ENCODE peak calls at places on chromosomes 13 and 19, in seven cellular contexts. One of them, this sample, is unnamed.

GRCh38 chr13:46132109-46132508 is 27.3 kb upstream of the CPB2 start:
- DNase-seq in B cell: no peak
- DNase-seq in sciatic nerve: no peak
- DNase-seq in CD4-positive, alpha-beta memory T cell: no peak
- DNase-seq in psoas muscle: no peak
- DNase-seq in hepatocyte: no peak
- DNase-seq in ACHN: no peak
- DNase-seq in this sample: no peak

GRCh38 chr13:30743319-30744055 is 8.1 kb downstream of the ALOX5AP start:
- DNase-seq in B cell: no peak
- DNase-seq in sciatic nerve: no peak
- DNase-seq in CD4-positive, alpha-beta memory T cell: no peak
- DNase-seq in psoas muscle: no peak
- DNase-seq in hepatocyte: peak; percentile 88
- DNase-seq in ACHN: peak; percentile 91
- DNase-seq in this sample: no peak

GRCh38 chr19:23771761-23772667 is 13.3 kb upstream of the ZNF681 start:
- DNase-seq in B cell: no peak
- DNase-seq in sciatic nerve: no peak
- DNase-seq in CD4-positive, alpha-beta memory T cell: no peak
- DNase-seq in psoas muscle: no peak
- DNase-seq in hepatocyte: no peak
- DNase-seq in ACHN: no peak
- DNase-seq in this sample: no peak

GRCh38 chr13:43786766-43787517 is at the start of gene ENOX1:
- DNase-seq in B cell: no peak
- DNase-seq in sciatic nerve: peak; percentile 68
- DNase-seq in CD4-positive, alpha-beta memory T cell: peak; percentile 16
- DNase-seq in psoas muscle: peak; percentile 62
- DNase-seq in hepatocyte: peak; percentile 89
- DNase-seq in ACHN: peak; percentile 30
- DNase-seq in this sample: peak; percentile 71

GRCh38 chr13:18943273-18943672 is 238.4 kb downstream of the TUBA3C start:
- DNase-seq in B cell: no peak
- DNase-seq in sciatic nerve: no peak
- DNase-seq in CD4-positive, alpha-beta memory T cell: no peak
- DNase-seq in psoas muscle: no peak
- DNase-seq in hepatocyte: no peak
- DNase-seq in ACHN: no peak
- DNase-seq in this sample: no peak

GRCh38 chr13:65943711-65944110 is 1286.4 kb downstream of the PCDH9 start:
- DNase-seq in B cell: no peak
- DNase-seq in sciatic nerve: no peak
- DNase-seq in CD4-positive, alpha-beta memory T cell: no peak
- DNase-seq in psoas muscle: no peak
- DNase-seq in hepatocyte: no peak
- DNase-seq in ACHN: no peak
- DNase-seq in this sample: no peak

GRCh38 chr13:47457631-47458030 is 543.4 kb downstream of the SUCLA2 start:
- DNase-seq in B cell: no peak
- DNase-seq in sciatic nerve: no peak
- DNase-seq in CD4-positive, alpha-beta memory T cell: no peak
- DNase-seq in psoas muscle: no peak
- DNase-seq in hepatocyte: no peak
- DNase-seq in ACHN: no peak
- DNase-seq in this sample: no peak

GRCh38 chr19:31339405-31339804 is 9.8 kb downstream of the TSHZ3 start:
- DNase-seq in B cell: no peak
- DNase-seq in sciatic nerve: no peak
- DNase-seq in CD4-positive, alpha-beta memory T cell: no peak
- DNase-seq in psoas muscle: no peak
- DNase-seq in hepatocyte: no peak
- DNase-seq in ACHN: no peak
- DNase-seq in this sample: no peak

GRCh38 chr13:100274942-100275506 is 186.1 kb downstream of the PCCA start:
- DNase-seq in B cell: no peak
- DNase-seq in sciatic nerve: no peak
- DNase-seq in CD4-positive, alpha-beta memory T cell: no peak
- DNase-seq in psoas muscle: no peak
- DNase-seq in hepatocyte: no peak
- DNase-seq in ACHN: no peak
- DNase-seq in this sample: no peak

GRCh38 chr13:44267966-44268365 is 105.7 kb upstream of the SERP2 start:
- DNase-seq in B cell: no peak
- DNase-seq in sciatic nerve: no peak
- DNase-seq in CD4-positive, alpha-beta memory T cell: no peak
- DNase-seq in psoas muscle: no peak
- DNase-seq in hepatocyte: no peak
- DNase-seq in ACHN: peak; percentile 15
- DNase-seq in this sample: no peak

GRCh38 chr19:21269813-21270212 is 59.4 kb downstream of the ZNF708 start:
- DNase-seq in B cell: no peak
- DNase-seq in sciatic nerve: no peak
- DNase-seq in CD4-positive, alpha-beta memory T cell: no peak
- DNase-seq in psoas muscle: no peak
- DNase-seq in hepatocyte: no peak
- DNase-seq in ACHN: no peak
- DNase-seq in this sample: no peak

GRCh38 chr19:39223703-39224279 is 19.7 kb upstream of the SYCN start:
- DNase-seq in B cell: no peak
- DNase-seq in sciatic nerve: no peak
- DNase-seq in CD4-positive, alpha-beta memory T cell: no peak
- DNase-seq in psoas muscle: no peak
- DNase-seq in hepatocyte: peak; percentile 65
- DNase-seq in ACHN: peak; percentile 19
- DNase-seq in this sample: peak; percentile 46

GRCh38 chr13:54210397-54211050 is 1181.9 kb downstream of the OLFM4 start:
- DNase-seq in B cell: no peak
- DNase-seq in sciatic nerve: no peak
- DNase-seq in CD4-positive, alpha-beta memory T cell: no peak
- DNase-seq in psoas muscle: no peak
- DNase-seq in hepatocyte: peak; percentile 8
- DNase-seq in ACHN: no peak
- DNase-seq in this sample: no peak

GRCh38 chr13:105464249-105464648 is 1071.2 kb downstream of the EFNB2 start:
- DNase-seq in B cell: no peak
- DNase-seq in sciatic nerve: no peak
- DNase-seq in CD4-positive, alpha-beta memory T cell: no peak
- DNase-seq in psoas muscle: no peak
- DNase-seq in hepatocyte: no peak
- DNase-seq in ACHN: no peak
- DNase-seq in this sample: no peak

GRCh38 chr13:73040479-73040878 is 18.3 kb upstream of the KLF5 start:
- DNase-seq in B cell: no peak
- DNase-seq in sciatic nerve: no peak
- DNase-seq in CD4-positive, alpha-beta memory T cell: no peak
- DNase-seq in psoas muscle: no peak
- DNase-seq in hepatocyte: no peak
- DNase-seq in ACHN: no peak
- DNase-seq in this sample: no peak

GRCh38 chr19:11560404-11560988 is 1.5 kb upstream of the ELOF1 start:
- DNase-seq in B cell: peak; percentile 87
- DNase-seq in sciatic nerve: no peak
- DNase-seq in CD4-positive, alpha-beta memory T cell: peak; percentile 64
- DNase-seq in psoas muscle: no peak
- DNase-seq in hepatocyte: peak; percentile 81
- DNase-seq in ACHN: peak; percentile 58
- DNase-seq in this sample: peak; percentile 76

GRCh38 chr13:109678459-109678858 is 107.9 kb downstream of the IRS2 start:
- DNase-seq in B cell: no peak
- DNase-seq in sciatic nerve: no peak
- DNase-seq in CD4-positive, alpha-beta memory T cell: no peak
- DNase-seq in psoas muscle: no peak
- DNase-seq in hepatocyte: no peak
- DNase-seq in ACHN: no peak
- DNase-seq in this sample: no peak

GRCh38 chr13:103799028-103799427 is 732.8 kb upstream of the SLC10A2 start:
- DNase-seq in B cell: no peak
- DNase-seq in sciatic nerve: no peak
- DNase-seq in CD4-positive, alpha-beta memory T cell: no peak
- DNase-seq in psoas muscle: no peak
- DNase-seq in hepatocyte: no peak
- DNase-seq in ACHN: no peak
- DNase-seq in this sample: no peak

GRCh38 chr19:17450264-17451075 is 2.0 kb upstream of the TMEM221 start:
- DNase-seq in B cell: no peak
- DNase-seq in sciatic nerve: no peak
- DNase-seq in CD4-positive, alpha-beta memory T cell: no peak
- DNase-seq in psoas muscle: no peak
- DNase-seq in hepatocyte: peak; percentile 55
- DNase-seq in ACHN: no peak
- DNase-seq in this sample: peak; percentile 52

This sample was measured in GM13976.